ENCODE peak calls at places on chromosomes 6 and 20, in seven cellular contexts. S is Kasumi-1; J is substantia nigra; V is stimulated activated CD4-positive, alpha-beta T cell treated with anti-CD3 and anti-CD28 coated beads, Interleukin-4, amount 100 ng/mL, for 1 hour; K is neuronal stem cell; U is HS-27A; H is GM13976. B is an unnamed sample.

GRCh38 chr20:50372770-50373088 is 137.5 kb upstream of the PTPN1 start:
- DNase-seq in U (no peak), H (no peak), J (no peak), V (no peak), S (no peak), K (no peak), B (no peak)

GRCh38 chr20:63164681-63165537 is 51.0 kb downstream of the YTHDF1 start:
- DNase-seq in K (no peak), V (no peak), H (no peak), S (no peak), U (no peak), J (no peak), B (no peak)

GRCh38 chr6:4374231-4374630 is 238.9 kb upstream of the ECI2 start:
- DNase-seq in U (no peak), J (no peak), S (no peak), K (no peak), V (no peak), H (no peak), B (no peak)

GRCh38 chr6:127343753-127344659 is 597 bp upstream of the ECHDC1 start:
- DNase-seq in V (no peak), K (peak; percentile 3), H (peak; percentile 24), J (no peak), S (peak; percentile 51), U (no peak), B (no peak)

GRCh38 chr6:45704056-45704790 is 311.4 kb downstream of the CLIC5 start:
- DNase-seq in K (no peak), H (no peak), V (no peak), U (no peak), S (no peak), J (no peak), B (no peak)

GRCh38 chr20:61558726-61559125 is 306.7 kb downstream of the CDH4 start:
- DNase-seq in H (no peak), S (no peak), J (no peak), K (no peak), U (no peak), V (no peak), B (no peak)

GRCh38 chr6:4491501-4492260 is 284.5 kb upstream of the CDYL start:
- DNase-seq in V (no peak), S (no peak), U (no peak), H (no peak), K (no peak), J (no peak), B (no peak)

GRCh38 chr6:169204167-169204566 is 49.5 kb downstream of the THBS2 start:
- DNase-seq in V (no peak), K (no peak), S (no peak), J (no peak), H (no peak), U (no peak), B (no peak)

GRCh38 chr6:43768983-43769525 is 957 bp upstream of the VEGFA start:
- DNase-seq in J (no peak), S (no peak), H (no peak), V (no peak), K (no peak), U (peak; percentile 51), B (no peak)

GRCh38 chr20:33475381-33476160 is 14.3 kb upstream of the CBFA2T2 start:
- DNase-seq in U (no peak), K (no peak), H (no peak), V (no peak), J (no peak), S (no peak), B (no peak)

GRCh38 chr6:33956206-33956605 is 152.4 kb upstream of the MLN start:
- DNase-seq in V (no peak), U (no peak), J (no peak), K (no peak), S (no peak), H (no peak), B (no peak)